ENCODE peak calls at places on chromosomes 16 and 17, in nine cellular contexts. One of them, this sample, is unnamed.

GRCh38 chr16:10578474-10579316 is 1.7 kb downstream of the EMP2 start:
- DNase-seq in small intestine: peak; percentile 71
- DNase-seq in mesendoderm: no peak
- DNase-seq in cardiac muscle cell: peak; percentile 28
- DNase-seq in mesenchymal stem cell: no peak
- DNase-seq in heart right ventricle: peak; percentile 50
- DNase-seq in CD4-positive, alpha-beta memory T cell: no peak
- DNase-seq in CD8-positive, alpha-beta memory T cell: no peak
- DNase-seq in HCT116: no peak
- DNase-seq in this sample: no peak

GRCh38 chr16:46629331-46629843 is 8.2 kb upstream of the SHCBP1 start:
- DNase-seq in small intestine: peak; percentile 9
- DNase-seq in mesendoderm: peak; percentile 80
- DNase-seq in cardiac muscle cell: peak; percentile 18
- DNase-seq in mesenchymal stem cell: peak; percentile 74
- DNase-seq in heart right ventricle: no peak
- DNase-seq in CD4-positive, alpha-beta memory T cell: no peak
- DNase-seq in CD8-positive, alpha-beta memory T cell: no peak
- DNase-seq in HCT116: peak; percentile 59
- DNase-seq in this sample: peak; percentile 58

GRCh38 chr17:13244511-13244910 is 226.7 kb upstream of the ELAC2 start:
- DNase-seq in small intestine: no peak
- DNase-seq in mesendoderm: no peak
- DNase-seq in cardiac muscle cell: no peak
- DNase-seq in mesenchymal stem cell: no peak
- DNase-seq in heart right ventricle: no peak
- DNase-seq in CD4-positive, alpha-beta memory T cell: no peak
- DNase-seq in CD8-positive, alpha-beta memory T cell: no peak
- DNase-seq in HCT116: no peak
- DNase-seq in this sample: no peak

GRCh38 chr17:47267354-47267828 is 13.8 kb downstream of the ITGB3 start:
- DNase-seq in small intestine: peak; percentile 16
- DNase-seq in mesendoderm: peak; percentile 34
- DNase-seq in cardiac muscle cell: no peak
- DNase-seq in mesenchymal stem cell: peak; percentile 85
- DNase-seq in heart right ventricle: no peak
- DNase-seq in CD4-positive, alpha-beta memory T cell: no peak
- DNase-seq in CD8-positive, alpha-beta memory T cell: no peak
- DNase-seq in HCT116: no peak
- DNase-seq in this sample: no peak

GRCh38 chr17:49990921-49991320 is 4.1 kb downstream of the DLX3 start:
- DNase-seq in small intestine: no peak
- DNase-seq in mesendoderm: no peak
- DNase-seq in cardiac muscle cell: no peak
- DNase-seq in mesenchymal stem cell: no peak
- DNase-seq in heart right ventricle: no peak
- DNase-seq in CD4-positive, alpha-beta memory T cell: no peak
- DNase-seq in CD8-positive, alpha-beta memory T cell: no peak
- DNase-seq in HCT116: no peak
- DNase-seq in this sample: no peak

GRCh38 chr17:48593840-48594411 is 347 bp upstream of the HOXB5 start:
- DNase-seq in small intestine: peak; percentile 35
- DNase-seq in mesendoderm: peak; percentile 90
- DNase-seq in cardiac muscle cell: peak; percentile 75
- DNase-seq in mesenchymal stem cell: peak; percentile 98
- DNase-seq in heart right ventricle: peak; percentile 76
- DNase-seq in CD4-positive, alpha-beta memory T cell: peak; percentile 77
- DNase-seq in CD8-positive, alpha-beta memory T cell: peak; percentile 70
- DNase-seq in HCT116: no peak
- DNase-seq in this sample: peak; percentile 87

GRCh38 chr17:78110363-78111011 is 18.1 kb downstream of the TMC6 start:
- DNase-seq in small intestine: no peak
- DNase-seq in mesendoderm: no peak
- DNase-seq in cardiac muscle cell: no peak
- DNase-seq in mesenchymal stem cell: no peak
- DNase-seq in heart right ventricle: no peak
- DNase-seq in CD4-positive, alpha-beta memory T cell: no peak
- DNase-seq in CD8-positive, alpha-beta memory T cell: no peak
- DNase-seq in HCT116: no peak
- DNase-seq in this sample: no peak

GRCh38 chr16:4693956-4694663 is 748 bp downstream of the NUDT16L1 start:
- DNase-seq in small intestine: peak; percentile 51
- DNase-seq in mesendoderm: peak; percentile 58
- DNase-seq in cardiac muscle cell: peak; percentile 42
- DNase-seq in mesenchymal stem cell: peak; percentile 62
- DNase-seq in heart right ventricle: peak; percentile 58
- DNase-seq in CD4-positive, alpha-beta memory T cell: peak; percentile 56
- DNase-seq in CD8-positive, alpha-beta memory T cell: peak; percentile 51
- DNase-seq in HCT116: no peak
- DNase-seq in this sample: peak; percentile 60

GRCh38 chr17:76542984-76543383 is 3.1 kb downstream of the PRCD start:
- DNase-seq in small intestine: no peak
- DNase-seq in mesendoderm: no peak
- DNase-seq in cardiac muscle cell: no peak
- DNase-seq in mesenchymal stem cell: no peak
- DNase-seq in heart right ventricle: no peak
- DNase-seq in CD4-positive, alpha-beta memory T cell: no peak
- DNase-seq in CD8-positive, alpha-beta memory T cell: no peak
- DNase-seq in HCT116: no peak
- DNase-seq in this sample: no peak

GRCh38 chr17:76544916-76545365 is 5.1 kb downstream of the PRCD start:
- DNase-seq in small intestine: no peak
- DNase-seq in mesendoderm: no peak
- DNase-seq in cardiac muscle cell: no peak
- DNase-seq in mesenchymal stem cell: no peak
- DNase-seq in heart right ventricle: no peak
- DNase-seq in CD4-positive, alpha-beta memory T cell: no peak
- DNase-seq in CD8-positive, alpha-beta memory T cell: no peak
- DNase-seq in HCT116: no peak
- DNase-seq in this sample: no peak

GRCh38 chr17:76545918-76546555 is 6.2 kb downstream of the PRCD start:
- DNase-seq in small intestine: no peak
- DNase-seq in mesendoderm: no peak
- DNase-seq in cardiac muscle cell: no peak
- DNase-seq in mesenchymal stem cell: peak; percentile 17
- DNase-seq in heart right ventricle: no peak
- DNase-seq in CD4-positive, alpha-beta memory T cell: no peak
- DNase-seq in CD8-positive, alpha-beta memory T cell: no peak
- DNase-seq in HCT116: no peak
- DNase-seq in this sample: no peak

GRCh38 chr17:76543482-76544122 is 3.8 kb downstream of the PRCD start:
- DNase-seq in small intestine: no peak
- DNase-seq in mesendoderm: peak; percentile 62
- DNase-seq in cardiac muscle cell: no peak
- DNase-seq in mesenchymal stem cell: no peak
- DNase-seq in heart right ventricle: no peak
- DNase-seq in CD4-positive, alpha-beta memory T cell: no peak
- DNase-seq in CD8-positive, alpha-beta memory T cell: no peak
- DNase-seq in HCT116: no peak
- DNase-seq in this sample: no peak

DNA sequence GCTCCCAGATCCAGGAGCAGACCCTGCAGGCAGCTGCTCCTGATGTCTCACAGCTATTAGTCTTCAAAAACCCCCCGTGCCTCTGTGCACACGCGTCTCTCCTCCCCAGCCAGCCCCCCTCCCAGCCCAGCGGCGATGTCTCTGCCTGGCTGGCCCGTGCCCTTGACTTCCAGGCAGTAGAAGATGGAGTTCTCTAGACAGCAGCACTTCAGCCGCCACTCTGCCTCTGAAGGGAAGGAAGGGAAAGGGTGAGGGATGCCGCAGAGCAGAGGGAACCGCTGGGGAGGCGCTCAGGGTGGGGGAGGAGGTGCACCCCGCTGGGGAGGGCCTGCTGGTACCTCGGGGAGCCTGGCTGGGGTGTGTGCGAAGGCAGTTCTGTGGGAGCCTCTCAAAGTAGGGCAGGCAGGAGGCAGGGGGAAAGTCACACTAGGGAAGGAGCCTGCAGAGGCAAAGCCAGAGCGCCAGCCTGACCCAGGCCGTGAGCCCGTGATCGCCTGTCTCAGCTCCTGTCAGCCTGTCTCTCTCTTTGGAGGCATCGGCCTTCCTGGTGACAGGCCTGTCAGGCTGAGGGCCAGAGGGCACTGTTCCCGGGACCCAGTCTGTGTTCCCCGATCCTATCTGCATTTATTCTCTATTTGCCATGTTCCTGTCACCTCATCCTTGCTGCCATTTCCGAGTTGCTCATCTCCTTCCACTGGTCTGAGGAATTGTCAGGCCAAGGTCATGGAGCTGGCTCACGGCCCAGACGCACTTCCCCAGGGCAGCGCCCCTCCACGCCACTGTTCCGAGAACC is 4.5 kb downstream of the PRCD start:
- DNase-seq in small intestine: no peak
- DNase-seq in mesendoderm: peak; percentile 88
- DNase-seq in cardiac muscle cell: peak; percentile 59
- DNase-seq in mesenchymal stem cell: peak; percentile 75
- DNase-seq in heart right ventricle: peak; percentile 78
- DNase-seq in CD4-positive, alpha-beta memory T cell: no peak
- DNase-seq in CD8-positive, alpha-beta memory T cell: no peak
- DNase-seq in HCT116: no peak
- DNase-seq in this sample: no peak
- H3K4me3 ChIP-seq in small intestine: no peak overlapping the region
- H3K4me3 ChIP-seq in mesendoderm: no peak overlapping the region
- H3K4me3 ChIP-seq in cardiac muscle cell: no peak overlapping the region
- H3K4me3 ChIP-seq in mesenchymal stem cell: no peak overlapping the region
- H3K4me3 ChIP-seq in heart right ventricle: peak overlapping the region; percentile 10
- H3K4me3 ChIP-seq in CD4-positive, alpha-beta memory T cell: no peak overlapping the region
- H3K4me3 ChIP-seq in CD8-positive, alpha-beta memory T cell: no peak overlapping the region
- H3K4me3 ChIP-seq in HCT116: no peak overlapping the region
- H3K4me3 ChIP-seq in this sample: no peak overlapping the region

GRCh38 chr17:27558842-27559505 is 72.0 kb upstream of the LGALS9 start:
- DNase-seq in small intestine: peak; percentile 89
- DNase-seq in mesendoderm: no peak
- DNase-seq in cardiac muscle cell: no peak
- DNase-seq in mesenchymal stem cell: no peak
- DNase-seq in heart right ventricle: no peak
- DNase-seq in CD4-positive, alpha-beta memory T cell: no peak
- DNase-seq in CD8-positive, alpha-beta memory T cell: no peak
- DNase-seq in HCT116: no peak
- DNase-seq in this sample: no peak
- H3K4me1 ChIP-seq in small intestine: peaks cover 3% of the 10 kb centered on the region
- H3K4me1 ChIP-seq in mesendoderm: peaks cover 8% of the 10 kb centered on the region
- H3K4me1 ChIP-seq in cardiac muscle cell: peaks cover 17% of the 10 kb centered on the region
- H3K4me1 ChIP-seq in mesenchymal stem cell: peaks cover 28% of the 10 kb centered on the region
- H3K4me1 ChIP-seq in heart right ventricle: peaks cover 58% of the 10 kb centered on the region
- H3K4me1 ChIP-seq in CD4-positive, alpha-beta memory T cell: no peaks in the 10 kb centered on the region
- H3K4me1 ChIP-seq in CD8-positive, alpha-beta memory T cell: no peaks in the 10 kb centered on the region
- H3K4me1 ChIP-seq in HCT116: peaks cover 14% of the 10 kb centered on the region
- H3K4me1 ChIP-seq in this sample: no peaks in the 10 kb centered on the region

GRCh38 chr17:302300-302698 is 50.3 kb downstream of the RPH3AL start:
- DNase-seq in small intestine: peak; percentile 98
- DNase-seq in mesendoderm: no peak
- DNase-seq in cardiac muscle cell: no peak
- DNase-seq in mesenchymal stem cell: no peak
- DNase-seq in heart right ventricle: no peak
- DNase-seq in CD4-positive, alpha-beta memory T cell: no peak
- DNase-seq in CD8-positive, alpha-beta memory T cell: no peak
- DNase-seq in HCT116: no peak
- DNase-seq in this sample: no peak

GRCh38 chr17:303161-303560 is 49.4 kb downstream of the RPH3AL start:
- DNase-seq in small intestine: no peak
- DNase-seq in mesendoderm: no peak
- DNase-seq in cardiac muscle cell: no peak
- DNase-seq in mesenchymal stem cell: no peak
- DNase-seq in heart right ventricle: no peak
- DNase-seq in CD4-positive, alpha-beta memory T cell: no peak
- DNase-seq in CD8-positive, alpha-beta memory T cell: no peak
- DNase-seq in HCT116: no peak
- DNase-seq in this sample: no peak

GRCh38 chr17:299546-299945 is 53.1 kb downstream of the RPH3AL start:
- DNase-seq in small intestine: no peak
- DNase-seq in mesendoderm: no peak
- DNase-seq in cardiac muscle cell: no peak
- DNase-seq in mesenchymal stem cell: no peak
- DNase-seq in heart right ventricle: no peak
- DNase-seq in CD4-positive, alpha-beta memory T cell: no peak
- DNase-seq in CD8-positive, alpha-beta memory T cell: no peak
- DNase-seq in HCT116: no peak
- DNase-seq in this sample: no peak

GRCh38 chr17:300881-301280 is 51.7 kb downstream of the RPH3AL start:
- DNase-seq in small intestine: no peak
- DNase-seq in mesendoderm: no peak
- DNase-seq in cardiac muscle cell: no peak
- DNase-seq in mesenchymal stem cell: no peak
- DNase-seq in heart right ventricle: no peak
- DNase-seq in CD4-positive, alpha-beta memory T cell: no peak
- DNase-seq in CD8-positive, alpha-beta memory T cell: no peak
- DNase-seq in HCT116: no peak
- DNase-seq in this sample: no peak

DNA sequence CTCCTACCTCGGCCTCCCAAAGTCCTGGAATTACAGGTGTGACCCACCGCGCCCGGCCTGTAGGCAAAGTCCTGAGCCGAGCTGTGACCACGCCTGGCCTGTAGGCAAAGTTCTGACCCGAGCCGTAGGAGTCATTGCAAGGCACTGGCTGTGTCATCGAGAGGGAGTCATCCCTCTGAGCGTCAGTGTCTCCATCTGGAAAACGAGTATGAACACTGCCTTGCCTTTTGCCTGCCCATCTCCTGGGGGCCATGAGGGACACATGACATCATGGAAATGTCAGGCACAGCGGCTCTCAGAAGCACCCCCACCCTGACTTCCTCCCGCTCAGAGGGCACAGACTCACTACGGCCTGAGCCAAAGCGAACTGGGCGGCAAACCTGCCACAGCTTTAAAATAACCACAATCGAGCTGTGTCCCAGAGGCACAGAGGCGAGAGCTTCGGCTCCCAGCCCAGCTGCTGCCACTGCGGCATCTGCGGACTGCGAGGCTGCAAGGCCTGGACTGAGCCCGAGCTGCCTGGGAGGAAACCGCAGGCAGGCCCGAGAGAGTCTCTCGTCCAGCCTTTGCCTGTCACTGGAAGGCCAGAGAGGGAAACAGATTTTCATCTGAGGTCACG is 50.8 kb downstream of the RPH3AL start:
- DNase-seq in small intestine: peak; percentile 69
- DNase-seq in mesendoderm: no peak
- DNase-seq in cardiac muscle cell: no peak
- DNase-seq in mesenchymal stem cell: no peak
- DNase-seq in heart right ventricle: peak; percentile 70
- DNase-seq in CD4-positive, alpha-beta memory T cell: no peak
- DNase-seq in CD8-positive, alpha-beta memory T cell: no peak
- DNase-seq in HCT116: no peak
- DNase-seq in this sample: no peak
- H3K4me3 ChIP-seq in small intestine: no peak overlapping the region
- H3K4me3 ChIP-seq in mesendoderm: no peak overlapping the region
- H3K4me3 ChIP-seq in cardiac muscle cell: no peak overlapping the region
- H3K4me3 ChIP-seq in mesenchymal stem cell: no peak overlapping the region
- H3K4me3 ChIP-seq in heart right ventricle: no peak overlapping the region
- H3K4me3 ChIP-seq in CD4-positive, alpha-beta memory T cell: no peak overlapping the region
- H3K4me3 ChIP-seq in CD8-positive, alpha-beta memory T cell: no peak overlapping the region
- H3K4me3 ChIP-seq in HCT116: no peak overlapping the region
- H3K4me3 ChIP-seq in this sample: no peak overlapping the region

DNA sequence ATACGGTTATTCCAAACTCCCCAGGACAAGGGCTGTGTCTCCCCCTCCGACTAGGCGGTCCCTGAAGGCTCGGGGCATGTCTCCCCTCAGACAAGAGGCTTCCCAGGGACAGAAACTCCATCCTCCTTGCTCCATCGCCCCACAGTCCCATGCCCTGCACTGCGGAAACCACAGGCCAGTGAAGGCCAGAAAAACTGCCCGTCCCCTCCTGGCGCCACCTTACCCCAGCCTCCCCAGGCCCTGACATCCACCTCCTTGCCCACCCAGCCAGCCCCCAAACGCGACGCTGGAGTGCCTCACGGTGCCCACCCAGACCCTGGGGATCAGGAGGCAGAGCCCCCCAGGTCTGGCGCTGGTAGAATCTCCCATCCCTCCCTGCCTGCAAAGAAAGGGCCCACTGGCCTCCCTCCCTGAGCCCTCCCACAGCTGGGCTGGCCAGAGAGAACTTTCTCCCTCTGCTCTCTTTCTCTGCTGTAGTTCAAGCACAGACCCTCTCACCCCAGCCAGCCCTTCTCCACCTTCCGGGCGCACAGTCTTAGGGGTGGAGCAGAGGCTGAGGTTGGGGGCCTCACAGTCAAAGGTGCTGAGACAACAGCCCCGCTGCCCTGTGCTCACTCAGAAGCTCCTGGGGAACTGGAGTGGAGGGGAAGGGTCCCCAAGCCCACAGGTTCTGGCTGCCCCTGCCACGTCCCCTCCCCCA is 30.7 kb upstream of the KRT17 start:
- DNase-seq in small intestine: no peak
- DNase-seq in mesendoderm: no peak
- DNase-seq in cardiac muscle cell: no peak
- DNase-seq in mesenchymal stem cell: no peak
- DNase-seq in heart right ventricle: no peak
- DNase-seq in CD4-positive, alpha-beta memory T cell: no peak
- DNase-seq in CD8-positive, alpha-beta memory T cell: no peak
- DNase-seq in HCT116: no peak
- DNase-seq in this sample: no peak
- H3K4me1 ChIP-seq in small intestine: peaks cover 25% of the 10 kb centered on the region
- H3K4me1 ChIP-seq in mesendoderm: no peaks in the 10 kb centered on the region
- H3K4me1 ChIP-seq in cardiac muscle cell: no peaks in the 10 kb centered on the region
- H3K4me1 ChIP-seq in mesenchymal stem cell: peaks cover 22% of the 10 kb centered on the region
- H3K4me1 ChIP-seq in heart right ventricle: no peaks in the 10 kb centered on the region
- H3K4me1 ChIP-seq in CD4-positive, alpha-beta memory T cell: no peaks in the 10 kb centered on the region
- H3K4me1 ChIP-seq in CD8-positive, alpha-beta memory T cell: no peaks in the 10 kb centered on the region
- H3K4me1 ChIP-seq in HCT116: peaks cover 44% of the 10 kb centered on the region
- H3K4me1 ChIP-seq in this sample: no peaks in the 10 kb centered on the region